ENCODE peak calls at places on chromosomes 7 and 10, in nine cellular contexts. O is upper lobe of left lung, G is HCT116, H is suprapubic skin, Z is H1, B is Panc1, X is vagina, P is GM23338, Y is HL-60. T is an unnamed sample.

GRCh38 chr10:58258977-58259692 is 8.6 kb downstream of the IPMK start:
- DNase-seq in P (no peak), Y (no peak), G (no peak), O (no peak), H (no peak), B (no peak), X (no peak), Z (no peak), T (no peak)

GRCh38 chr7:1433128-1433920 is 25.9 kb downstream of the MICALL2 start:
- DNase-seq in O (peak), X (no peak), Y (no peak), Z (no peak), H (no peak), P (no peak), B (no peak), G (no peak), T (no peak)

GRCh38 chr10:91210014-91210413 is 10.4 kb upstream of the PCGF5 start:
- DNase-seq in O (no peak), H (no peak), Y (no peak), X (no peak), Z (no peak), P (no peak), G (no peak), B (no peak), T (no peak)

GRCh38 chr10:61781969-61782403 is 119.3 kb downstream of the CABCOCO1 start:
- DNase-seq in O (no peak), G (no peak), Z (no peak), H (no peak), P (no peak), X (no peak), Y (no peak), B (no peak), T (no peak)

GRCh38 chr7:41465571-41465970 is 237.3 kb downstream of the INHBA start:
- DNase-seq in O (no peak), H (no peak), Z (no peak), P (no peak), Y (no peak), X (no peak), B (no peak), G (no peak), T (no peak)

GRCh38 chr10:84329094-84329611 is 764 bp downstream of the CCSER2 start:
- DNase-seq in H (no peak), O (no peak), Z (no peak), B (no peak), Y (no peak), G (no peak), P (peak), X (no peak), T (no peak)

GRCh38 chr10:84328303-84329093 is at the start of gene CCSER2:
- DNase-seq in X (no peak), O (peak), H (peak), P (peak), B (peak), Y (peak), Z (peak), G (peak), T (peak)

GRCh38 chr7:12518920-12519681 is 51.4 kb upstream of the SCIN start:
- DNase-seq in G (no peak), P (peak), Z (peak), X (no peak), O (no peak), H (no peak), Y (no peak), B (no peak), T (no peak)

GRCh38 chr7:157955383-157955999 is 618.7 kb downstream of the DNAJB6 start:
- DNase-seq in H (no peak), P (no peak), B (no peak), O (no peak), G (no peak), X (no peak), Y (no peak), Z (no peak), T (no peak)

DNA sequence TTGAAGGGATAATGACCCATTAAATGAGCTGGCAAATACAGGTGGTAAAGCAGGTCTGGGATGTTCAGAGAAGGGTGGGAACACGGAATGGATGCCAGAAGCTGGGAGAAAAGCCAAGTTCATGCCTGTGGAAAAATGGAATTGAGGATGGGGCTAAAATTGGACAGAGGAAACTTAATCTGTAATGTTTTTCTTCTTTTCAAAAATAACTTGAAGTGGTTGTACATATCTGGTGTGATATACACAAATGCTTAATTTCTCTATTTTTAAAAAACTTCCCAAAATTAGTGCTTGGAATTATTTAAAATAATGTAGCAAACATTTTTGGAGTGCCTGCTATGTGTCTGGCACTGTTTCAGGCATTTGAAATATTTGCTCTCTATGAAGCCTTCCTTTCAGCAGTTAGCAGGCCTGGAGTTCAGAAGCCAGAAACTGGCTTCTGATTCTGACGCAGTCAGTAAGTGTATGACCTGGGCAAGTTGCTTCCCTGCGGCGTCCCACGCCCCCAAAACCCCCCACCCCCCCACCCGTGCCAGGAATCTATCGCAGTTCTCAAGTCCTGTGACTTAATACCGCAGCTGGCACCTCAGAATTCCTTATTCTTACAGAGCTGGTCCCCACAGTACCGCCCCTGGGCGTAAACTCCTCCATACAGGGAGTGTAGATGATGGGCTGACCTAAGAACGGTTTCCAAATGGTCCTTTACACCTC is 843 bp upstream of the MALSU1 start:
- DNase-seq in O (peak), Z (no peak), X (no peak), G (no peak), P (peak), Y (no peak), B (no peak), H (no peak), T (no peak)
- H3K4me3 ChIP-seq in O (peak), Z (peak), X (peak), G (peak), P (peak), Y (peak), B (peak), H (peak), T (peak)

GRCh38 chr10:99080275-99080816 is 155.3 kb downstream of the HPSE2 start:
- DNase-seq in P (no peak), O (no peak), X (no peak), Y (no peak), Z (no peak), G (no peak), B (no peak), H (no peak), T (no peak)
- TF ChIP-seq POLR2AphosphoS5 in P (no peak), O (no peak), X (no peak), Y (no peak), Z (no peak), G (no peak), B (no peak), H (no peak), T (no peak)

GRCh38 chr7:90706067-90706716 is 110.1 kb downstream of the CDK14 start:
- DNase-seq in P (no peak), G (no peak), O (no peak), B (no peak), X (no peak), Y (no peak), H (no peak), Z (no peak), T (no peak)

GRCh38 chr7:90708841-90709317 is 112.8 kb downstream of the CDK14 start:
- DNase-seq in H (no peak), B (peak), G (peak), Z (peak), Y (peak), X (no peak), P (peak), O (no peak), T (no peak)

GRCh38 chr7:90713628-90714027 is 117.5 kb downstream of the CDK14 start:
- DNase-seq in H (no peak), P (no peak), X (no peak), Z (no peak), B (no peak), G (no peak), O (no peak), Y (no peak), T (no peak)

GRCh38 chr7:90709501-90710465 is 113.7 kb downstream of the CDK14 start:
- DNase-seq in B (no peak), P (no peak), Y (no peak), Z (no peak), X (no peak), O (no peak), H (no peak), G (no peak), T (no peak)

DNA sequence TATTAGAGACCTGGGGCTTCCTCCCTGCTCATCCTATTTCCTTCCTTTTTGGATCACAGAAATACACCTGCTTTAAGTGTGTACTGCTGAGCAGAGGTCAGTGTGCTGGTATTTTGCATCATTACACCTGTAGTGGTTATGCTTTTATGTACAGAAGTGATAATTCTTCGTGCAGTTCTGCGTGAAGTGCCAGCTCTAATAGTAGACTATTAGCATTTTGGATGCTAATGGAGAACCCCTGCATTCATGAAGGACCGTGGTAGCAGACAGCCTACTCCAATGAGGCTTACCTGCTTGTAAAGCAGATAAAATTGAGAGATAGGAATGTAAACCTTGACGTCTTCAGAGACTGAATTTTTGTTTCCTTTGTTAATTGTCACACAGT is 114.3 kb downstream of the CDK14 start:
- DNase-seq in G (no peak), P (no peak), Y (no peak), Z (no peak), X (no peak), B (no peak), O (no peak), H (no peak), T (no peak)
- H3K4me3 ChIP-seq in G (no peak), P (no peak), Y (no peak), Z (no peak), X (no peak), B (no peak), O (no peak), H (no peak), T (no peak)

GRCh38 chr7:96993980-96994379 is 11.4 kb upstream of the DLX6 start:
- DNase-seq in O (no peak), X (no peak), G (no peak), Z (no peak), B (no peak), P (no peak), Y (no peak), H (no peak), T (no peak)
- TF ChIP-seq POLR2AphosphoS5 in O (no peak), X (no peak), G (no peak), Z (no peak), B (no peak), P (no peak), Y (no peak), H (no peak), T (no peak)

DNA sequence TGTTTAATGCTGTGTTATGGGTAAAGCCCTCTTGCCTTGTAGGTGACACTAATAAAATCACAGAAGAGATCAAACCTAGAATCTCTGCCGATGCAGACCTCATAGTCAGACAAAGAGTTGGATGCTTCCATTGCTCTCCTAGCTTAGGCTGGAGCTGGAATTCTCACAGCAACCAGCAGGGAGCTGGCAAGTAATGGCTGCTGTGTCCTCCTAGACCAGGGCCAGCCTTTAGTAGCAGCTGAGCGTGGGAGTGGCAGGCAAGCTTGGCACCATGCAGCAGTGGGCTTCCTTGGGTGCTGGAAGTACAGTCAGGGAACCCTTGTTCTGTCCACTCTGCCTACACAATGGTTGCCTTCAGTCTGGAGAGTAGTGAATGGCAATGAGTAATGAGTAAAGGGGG is 598.3 kb upstream of the GALNT17 start:
- DNase-seq in G (no peak), O (no peak), X (no peak), Y (no peak), H (no peak), B (no peak), Z (no peak), P (peak), T (no peak)
- H3K4me3 ChIP-seq in G (no peak), O (no peak), X (no peak), Y (no peak), H (no peak), B (no peak), Z (no peak), P (no peak), T (no peak)

DNA sequence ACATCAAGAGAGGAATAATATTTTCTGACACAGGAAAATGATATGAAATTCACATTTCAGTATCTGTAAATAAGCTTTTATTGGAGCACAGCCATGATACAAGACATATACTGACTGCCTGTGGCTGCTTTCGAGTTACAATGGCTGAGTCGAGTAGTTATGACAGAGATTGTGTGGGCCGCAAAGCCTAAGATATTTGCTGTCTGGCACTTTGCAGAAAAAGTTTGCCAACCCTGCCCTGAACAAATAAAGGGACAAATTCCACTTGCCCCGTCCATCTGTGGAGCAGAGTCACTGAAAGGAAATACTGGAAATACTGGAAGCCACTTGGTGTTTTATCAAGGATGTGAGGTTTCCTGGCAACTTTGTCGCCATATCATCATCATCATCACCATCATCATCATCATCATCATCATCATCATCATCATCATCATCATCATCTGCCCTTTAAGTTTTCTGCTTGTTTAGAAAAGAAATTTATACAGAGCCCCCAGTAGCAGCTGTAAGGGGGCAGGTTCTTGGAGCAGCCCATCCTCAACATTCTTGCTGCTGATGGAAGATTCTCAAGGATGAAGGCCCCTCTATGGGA is 85.8 kb downstream of the TCF7L2 start:
- DNase-seq in O (no peak), H (no peak), P (no peak), Z (no peak), X (no peak), G (no peak), Y (no peak), B (no peak), T (no peak)
- TF ChIP-seq POLR2AphosphoS5 in O (no peak), H (no peak), P (no peak), Z (no peak), X (no peak), G (peak), Y (no peak), B (no peak), T (no peak)

GRCh38 chr7:135664046-135664589 is 1.8 kb downstream of the STMP1 start:
- DNase-seq in Y (peak), X (no peak), G (no peak), P (no peak), B (no peak), Z (no peak), O (no peak), H (no peak), T (no peak)
- H3K4me3 ChIP-seq in Y (no peak), X (no peak), G (no peak), P (peak), B (no peak), Z (no peak), O (no peak), H (no peak), T (no peak)